ENCODE peak calls at places on chromosomes 13 and 19, in five cellular contexts. One of them, this sample, is unnamed.

GRCh38 chr13:44660050-44660449 is 83.9 kb upstream of the TSC22D1 start:
- DNase-seq in thyroid gland: no peak
- DNase-seq in uterus: no peak
- DNase-seq in right lobe of liver: no peak
- DNase-seq in breast epithelium: no peak
- DNase-seq in this sample: no peak

GRCh38 chr13:30388401-30389283 is 33.7 kb upstream of the UBE2L5 start:
- DNase-seq in breast epithelium: no peak
- DNase-seq in thyroid gland: no peak
- DNase-seq in uterus: peak
- DNase-seq in right lobe of liver: peak
- DNase-seq in this sample: peak

GRCh38 chr13:31067416-31068118 is 94.1 kb downstream of the HSPH1 start:
- DNase-seq in uterus: peak
- DNase-seq in breast epithelium: no peak
- DNase-seq in thyroid gland: no peak
- DNase-seq in right lobe of liver: no peak
- DNase-seq in this sample: no peak

GRCh38 chr13:99281811-99282263 is 23.7 kb upstream of the GPR18 start:
- DNase-seq in breast epithelium: no peak
- DNase-seq in uterus: peak
- DNase-seq in thyroid gland: peak
- DNase-seq in right lobe of liver: peak
- DNase-seq in this sample: peak

GRCh38 chr19:1599460-1599846 is 5.8 kb downstream of the UQCR11 start:
- DNase-seq in right lobe of liver: no peak
- DNase-seq in uterus: no peak
- DNase-seq in thyroid gland: no peak
- DNase-seq in breast epithelium: no peak
- DNase-seq in this sample: no peak

GRCh38 chr13:100423375-100423774 is 165.2 kb downstream of the GGACT start:
- DNase-seq in breast epithelium: no peak
- DNase-seq in right lobe of liver: no peak
- DNase-seq in uterus: no peak
- DNase-seq in thyroid gland: no peak
- DNase-seq in this sample: peak

GRCh38 chr19:3359850-3360493 is 6.4 kb upstream of the NFIC start:
- DNase-seq in breast epithelium: no peak
- DNase-seq in thyroid gland: no peak
- DNase-seq in uterus: no peak
- DNase-seq in right lobe of liver: no peak
- DNase-seq in this sample: peak

GRCh38 chr19:6806488-6806887 is 34.0 kb downstream of the VAV1 start:
- DNase-seq in uterus: no peak
- DNase-seq in thyroid gland: no peak
- DNase-seq in right lobe of liver: no peak
- DNase-seq in breast epithelium: no peak
- DNase-seq in this sample: peak

GRCh38 chr19:3642987-3643386 is 16.4 kb upstream of the CACTIN start:
- DNase-seq in breast epithelium: no peak
- DNase-seq in right lobe of liver: no peak
- DNase-seq in uterus: no peak
- DNase-seq in thyroid gland: no peak
- DNase-seq in this sample: no peak

GRCh38 chr13:74040200-74040599 is 94.0 kb downstream of the KLF12 start:
- DNase-seq in uterus: no peak
- DNase-seq in thyroid gland: peak
- DNase-seq in breast epithelium: no peak
- DNase-seq in right lobe of liver: peak
- DNase-seq in this sample: peak

GRCh38 chr13:26132756-26133155 is 80.9 kb upstream of the SHISA2 start:
- DNase-seq in uterus: no peak
- DNase-seq in thyroid gland: no peak
- DNase-seq in breast epithelium: no peak
- DNase-seq in right lobe of liver: no peak
- DNase-seq in this sample: peak
- TF ChIP-seq CTCF in uterus: no peak
- TF ChIP-seq CTCF in thyroid gland: no peak
- TF ChIP-seq CTCF in breast epithelium: no peak
- TF ChIP-seq CTCF in right lobe of liver: no peak
- TF ChIP-seq CTCF in this sample: peak

GRCh38 chr13:75913925-75914324 is 277.8 kb downstream of the LMO7 start:
- DNase-seq in breast epithelium: no peak
- DNase-seq in uterus: no peak
- DNase-seq in right lobe of liver: no peak
- DNase-seq in thyroid gland: no peak
- DNase-seq in this sample: no peak
- TF ChIP-seq POLR2A in breast epithelium: no peak
- TF ChIP-seq POLR2A in uterus: no peak
- TF ChIP-seq POLR2A in right lobe of liver: no peak
- TF ChIP-seq POLR2A in thyroid gland: no peak
- TF ChIP-seq POLR2A in this sample: no peak

GRCh38 chr13:52348983-52349780 is 56.8 kb downstream of the THSD1 start:
- DNase-seq in uterus: no peak
- DNase-seq in right lobe of liver: no peak
- DNase-seq in thyroid gland: no peak
- DNase-seq in breast epithelium: no peak
- DNase-seq in this sample: peak

GRCh38 chr13:52348081-52348480 is 57.9 kb downstream of the THSD1 start:
- DNase-seq in right lobe of liver: no peak
- DNase-seq in uterus: no peak
- DNase-seq in breast epithelium: no peak
- DNase-seq in thyroid gland: no peak
- DNase-seq in this sample: no peak

GRCh38 chr13:52344108-52344507 is 61.9 kb downstream of the THSD1 start:
- DNase-seq in breast epithelium: no peak
- DNase-seq in uterus: no peak
- DNase-seq in right lobe of liver: no peak
- DNase-seq in thyroid gland: no peak
- DNase-seq in this sample: no peak

GRCh38 chr13:52345631-52346251 is 60.2 kb downstream of the THSD1 start:
- DNase-seq in breast epithelium: no peak
- DNase-seq in right lobe of liver: no peak
- DNase-seq in uterus: no peak
- DNase-seq in thyroid gland: no peak
- DNase-seq in this sample: no peak

DNA sequence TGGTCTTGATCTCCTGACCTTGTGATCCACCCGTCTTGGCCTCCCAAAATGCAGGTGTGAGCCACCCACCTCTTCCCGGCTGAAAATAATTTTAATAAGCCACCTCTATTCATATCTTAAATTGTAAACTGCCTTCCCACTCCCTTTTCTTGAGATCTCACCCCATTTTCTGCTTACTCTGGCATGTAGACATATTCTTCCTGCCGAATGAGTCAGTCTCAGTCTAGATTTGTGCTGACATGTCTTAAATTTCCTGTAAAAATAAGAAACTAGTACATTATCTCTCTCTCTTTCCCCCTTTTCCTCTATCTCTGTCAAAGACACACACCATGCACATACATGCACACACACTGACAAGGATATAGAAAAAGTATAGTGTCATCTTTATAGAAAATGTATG is 60.9 kb downstream of the THSD1 start:
- DNase-seq in right lobe of liver: no peak
- DNase-seq in thyroid gland: no peak
- DNase-seq in breast epithelium: no peak
- DNase-seq in uterus: no peak
- DNase-seq in this sample: no peak
- H3K4me3 ChIP-seq in right lobe of liver: no peak
- H3K4me3 ChIP-seq in thyroid gland: no peak
- H3K4me3 ChIP-seq in breast epithelium: no peak
- H3K4me3 ChIP-seq in uterus: no peak
- H3K4me3 ChIP-seq in this sample: no peak

GRCh38 chr13:91154553-91154952 is 192.9 kb upstream of the MIR17HG start:
- DNase-seq in breast epithelium: no peak
- DNase-seq in right lobe of liver: no peak
- DNase-seq in uterus: no peak
- DNase-seq in thyroid gland: no peak
- DNase-seq in this sample: no peak

GRCh38 chr13:91157273-91158014 is 190.0 kb upstream of the MIR17HG start:
- DNase-seq in breast epithelium: no peak
- DNase-seq in right lobe of liver: no peak
- DNase-seq in thyroid gland: no peak
- DNase-seq in uterus: no peak
- DNase-seq in this sample: no peak

GRCh38 chr13:91155512-91156114 is 191.9 kb upstream of the MIR17HG start:
- DNase-seq in thyroid gland: no peak
- DNase-seq in right lobe of liver: no peak
- DNase-seq in uterus: no peak
- DNase-seq in breast epithelium: no peak
- DNase-seq in this sample: no peak

GRCh38 chr13:91154954-91155353 is 192.5 kb upstream of the MIR17HG start:
- DNase-seq in thyroid gland: no peak
- DNase-seq in right lobe of liver: no peak
- DNase-seq in breast epithelium: no peak
- DNase-seq in uterus: no peak
- DNase-seq in this sample: peak

GRCh38 chr13:91158015-91158390 is 189.5 kb upstream of the MIR17HG start:
- DNase-seq in right lobe of liver: no peak
- DNase-seq in breast epithelium: no peak
- DNase-seq in thyroid gland: no peak
- DNase-seq in uterus: no peak
- DNase-seq in this sample: no peak
- TF ChIP-seq CTCF in right lobe of liver: no peak
- TF ChIP-seq CTCF in breast epithelium: no peak
- TF ChIP-seq CTCF in thyroid gland: no peak
- TF ChIP-seq CTCF in uterus: no peak
- TF ChIP-seq CTCF in this sample: no peak